ENCODE peak calls at places on chromosomes 7 and 10, in six cellular contexts. One of them, this sample, is unnamed.

GRCh38 chr7:116970148-116970910 is 17.0 kb downstream of the ST7 start:
- DNase-seq in upper lobe of left lung: no peak
- DNase-seq in ovary: no peak
- DNase-seq in MM.1S: peak
- DNase-seq in right lobe of liver: no peak
- DNase-seq in spleen: no peak
- DNase-seq in this sample: no peak

GRCh38 chr7:20016669-20017068 is 200.5 kb downstream of the MACC1 start:
- DNase-seq in upper lobe of left lung: no peak
- DNase-seq in ovary: no peak
- DNase-seq in MM.1S: no peak
- DNase-seq in right lobe of liver: no peak
- DNase-seq in spleen: no peak
- DNase-seq in this sample: no peak

GRCh38 chr7:112204072-112204775 is 2.0 kb downstream of the DOCK4 start:
- DNase-seq in upper lobe of left lung: no peak
- DNase-seq in ovary: no peak
- DNase-seq in MM.1S: no peak
- DNase-seq in right lobe of liver: no peak
- DNase-seq in spleen: no peak
- DNase-seq in this sample: no peak

GRCh38 chr10:80718024-80718423 is 180.3 kb downstream of the SH2D4B start:
- DNase-seq in upper lobe of left lung: no peak
- DNase-seq in ovary: no peak
- DNase-seq in MM.1S: no peak
- DNase-seq in right lobe of liver: no peak
- DNase-seq in spleen: no peak
- DNase-seq in this sample: no peak

GRCh38 chr10:13853854-13854253 is 267.1 kb downstream of the PRPF18 start:
- DNase-seq in upper lobe of left lung: no peak
- DNase-seq in ovary: no peak
- DNase-seq in MM.1S: no peak
- DNase-seq in right lobe of liver: no peak
- DNase-seq in spleen: no peak
- DNase-seq in this sample: no peak

GRCh38 chr10:43905502-43906236 is 257.0 kb upstream of the ZNF32 start:
- DNase-seq in upper lobe of left lung: no peak
- DNase-seq in ovary: peak
- DNase-seq in MM.1S: no peak
- DNase-seq in right lobe of liver: no peak
- DNase-seq in spleen: no peak
- DNase-seq in this sample: no peak

GRCh38 chr10:118290471-118290995 is 51.6 kb downstream of the FAM204A start:
- DNase-seq in upper lobe of left lung: no peak
- DNase-seq in ovary: no peak
- DNase-seq in MM.1S: no peak
- DNase-seq in right lobe of liver: no peak
- DNase-seq in spleen: no peak
- DNase-seq in this sample: no peak

GRCh38 chr7:4235596-4235995 is 446.5 kb upstream of the FOXK1 start:
- DNase-seq in upper lobe of left lung: no peak
- DNase-seq in ovary: no peak
- DNase-seq in MM.1S: no peak
- DNase-seq in right lobe of liver: no peak
- DNase-seq in spleen: no peak
- DNase-seq in this sample: no peak

GRCh38 chr10:132665946-132666732 is 119.8 kb downstream of the NKX6-2 start:
- DNase-seq in upper lobe of left lung: peak
- DNase-seq in ovary: peak
- DNase-seq in MM.1S: no peak
- DNase-seq in right lobe of liver: no peak
- DNase-seq in spleen: peak
- DNase-seq in this sample: peak

DNA sequence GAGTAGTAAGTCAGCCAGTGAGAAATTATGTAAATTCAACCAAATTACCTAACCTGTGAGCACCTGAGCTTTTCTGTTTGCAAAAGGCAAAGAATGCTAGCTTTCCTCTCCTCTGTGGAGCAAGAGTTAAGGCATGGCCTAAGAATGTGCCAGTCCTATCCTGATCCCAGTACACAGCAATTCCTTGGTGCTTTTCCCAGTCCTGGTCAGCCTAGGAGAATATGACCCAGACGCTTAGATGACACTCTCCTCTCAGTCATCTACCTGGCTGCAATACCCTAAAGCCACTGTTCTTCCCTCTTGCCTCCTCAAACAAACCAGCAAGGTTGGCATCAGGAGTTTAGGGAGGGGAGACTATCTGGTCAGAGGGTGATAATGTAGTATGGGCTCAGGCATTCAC is 4.1 kb downstream of the PDLIM1 start:
- DNase-seq in upper lobe of left lung: no peak
- DNase-seq in ovary: no peak
- DNase-seq in MM.1S: no peak
- DNase-seq in right lobe of liver: no peak
- DNase-seq in spleen: no peak
- DNase-seq in this sample: no peak
- H3K4me3 ChIP-seq in upper lobe of left lung: no peak
- H3K4me3 ChIP-seq in ovary: no peak
- H3K4me3 ChIP-seq in MM.1S: no peak
- H3K4me3 ChIP-seq in right lobe of liver: no peak
- H3K4me3 ChIP-seq in spleen: no peak
- H3K4me3 ChIP-seq in this sample: no peak

GRCh38 chr7:5671053-5671452 is 110.4 kb downstream of the RNF216 start:
- DNase-seq in upper lobe of left lung: no peak
- DNase-seq in ovary: no peak
- DNase-seq in MM.1S: no peak
- DNase-seq in right lobe of liver: no peak
- DNase-seq in spleen: no peak
- DNase-seq in this sample: no peak

GRCh38 chr7:5673125-5673524 is 108.3 kb downstream of the RNF216 start:
- DNase-seq in upper lobe of left lung: no peak
- DNase-seq in ovary: peak
- DNase-seq in MM.1S: no peak
- DNase-seq in right lobe of liver: no peak
- DNase-seq in spleen: no peak
- DNase-seq in this sample: no peak

GRCh38 chr7:5667391-5667790 is 114.1 kb downstream of the RNF216 start:
- DNase-seq in upper lobe of left lung: no peak
- DNase-seq in ovary: no peak
- DNase-seq in MM.1S: no peak
- DNase-seq in right lobe of liver: no peak
- DNase-seq in spleen: no peak
- DNase-seq in this sample: no peak

GRCh38 chr7:5672468-5672867 is 109.0 kb downstream of the RNF216 start:
- DNase-seq in upper lobe of left lung: no peak
- DNase-seq in ovary: no peak
- DNase-seq in MM.1S: no peak
- DNase-seq in right lobe of liver: no peak
- DNase-seq in spleen: no peak
- DNase-seq in this sample: no peak

DNA sequence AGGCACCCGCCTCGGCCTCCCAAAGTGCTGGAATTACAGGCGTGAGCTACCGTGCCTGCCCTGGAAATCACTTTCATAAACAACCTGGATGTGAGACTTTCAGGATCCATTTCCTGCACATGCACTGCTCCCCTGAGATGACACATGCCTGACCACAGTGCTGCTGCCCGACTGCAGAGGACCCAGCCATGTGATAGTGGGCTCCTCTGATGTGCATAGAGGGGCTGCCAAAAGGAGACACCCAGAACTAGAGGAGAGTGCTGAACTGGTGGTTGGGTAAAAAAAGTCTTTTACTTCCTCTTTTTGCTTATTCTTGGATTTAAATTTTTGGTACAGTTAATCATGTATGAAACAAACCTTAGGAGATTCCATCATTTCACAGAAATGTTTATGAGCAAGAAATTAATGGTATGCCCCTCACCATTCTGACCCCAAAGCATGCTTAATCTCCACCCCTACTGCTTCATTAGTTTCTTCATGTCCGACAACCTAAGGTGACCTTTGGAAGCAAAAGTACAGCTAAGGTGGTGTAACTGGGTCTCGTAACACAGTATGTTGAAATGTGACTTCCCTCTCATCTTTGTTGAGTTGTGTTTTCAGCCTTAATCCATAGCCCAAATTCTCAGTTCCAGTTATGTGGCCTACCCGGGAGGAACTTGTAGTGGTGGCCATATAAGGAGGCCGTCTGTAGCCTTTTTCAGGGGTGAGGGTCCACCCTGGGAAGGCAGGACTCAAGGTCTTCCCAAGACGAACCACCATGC is 111.1 kb downstream of the RNF216 start:
- DNase-seq in upper lobe of left lung: no peak
- DNase-seq in ovary: no peak
- DNase-seq in MM.1S: no peak
- DNase-seq in right lobe of liver: no peak
- DNase-seq in spleen: peak
- DNase-seq in this sample: peak
- H3K27ac ChIP-seq in upper lobe of left lung: peak
- H3K27ac ChIP-seq in ovary: no peak
- H3K27ac ChIP-seq in MM.1S: no peak
- H3K27ac ChIP-seq in right lobe of liver: peak
- H3K27ac ChIP-seq in spleen: peak
- H3K27ac ChIP-seq in this sample: peak

DNA sequence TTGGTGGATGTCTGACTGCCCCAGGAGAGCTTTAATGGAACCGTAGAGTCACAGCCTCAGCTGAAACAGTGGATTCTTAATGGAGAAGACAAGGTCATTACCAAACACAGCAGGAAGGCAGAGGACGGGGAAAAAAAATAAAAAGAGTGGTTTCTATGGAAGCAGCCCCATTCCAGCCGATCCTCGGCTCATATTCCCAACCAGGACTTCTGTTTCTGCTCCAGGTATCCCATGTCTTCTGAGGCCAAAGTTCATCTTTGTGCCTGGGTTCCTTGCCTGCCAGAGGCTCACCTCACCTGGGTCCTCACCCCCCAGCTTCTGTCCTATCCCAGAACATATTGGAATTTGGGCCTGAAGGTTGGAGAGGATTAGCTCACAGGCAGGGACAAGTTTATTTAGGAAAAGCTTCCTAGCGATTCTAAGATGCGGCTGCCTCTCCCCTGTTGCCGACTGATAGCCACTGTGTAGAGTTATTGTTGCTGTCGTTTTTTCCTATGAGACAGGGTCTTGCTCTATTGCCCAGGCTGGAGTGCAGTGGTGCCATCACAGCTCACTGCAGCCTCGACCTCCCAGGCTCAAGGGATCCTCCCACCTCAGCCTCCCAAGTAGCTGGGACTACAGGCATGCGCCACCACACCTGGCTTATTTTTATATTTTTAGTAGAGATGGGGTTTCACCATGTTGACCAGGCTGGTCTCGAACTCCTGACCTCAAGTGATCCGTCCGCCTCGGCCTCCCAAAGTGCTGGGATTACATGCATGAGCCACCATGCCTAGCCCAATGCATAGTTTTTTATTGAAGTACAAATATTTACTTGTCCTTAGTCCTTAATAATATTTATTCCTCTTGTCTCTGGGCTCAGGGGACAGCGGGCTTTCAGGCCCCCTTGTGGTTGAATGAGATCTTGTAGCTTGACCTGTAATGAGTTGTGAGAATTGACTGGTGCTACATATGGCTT is 15.4 kb downstream of the CCL26 start:
- DNase-seq in upper lobe of left lung: no peak
- DNase-seq in ovary: no peak
- DNase-seq in MM.1S: peak
- DNase-seq in right lobe of liver: no peak
- DNase-seq in spleen: no peak
- DNase-seq in this sample: no peak
- TF ChIP-seq CTCF in upper lobe of left lung: peak
- TF ChIP-seq CTCF in ovary: no peak
- TF ChIP-seq CTCF in MM.1S: peak
- TF ChIP-seq CTCF in right lobe of liver: peak
- TF ChIP-seq CTCF in spleen: peak
- TF ChIP-seq CTCF in this sample: peak

DNA sequence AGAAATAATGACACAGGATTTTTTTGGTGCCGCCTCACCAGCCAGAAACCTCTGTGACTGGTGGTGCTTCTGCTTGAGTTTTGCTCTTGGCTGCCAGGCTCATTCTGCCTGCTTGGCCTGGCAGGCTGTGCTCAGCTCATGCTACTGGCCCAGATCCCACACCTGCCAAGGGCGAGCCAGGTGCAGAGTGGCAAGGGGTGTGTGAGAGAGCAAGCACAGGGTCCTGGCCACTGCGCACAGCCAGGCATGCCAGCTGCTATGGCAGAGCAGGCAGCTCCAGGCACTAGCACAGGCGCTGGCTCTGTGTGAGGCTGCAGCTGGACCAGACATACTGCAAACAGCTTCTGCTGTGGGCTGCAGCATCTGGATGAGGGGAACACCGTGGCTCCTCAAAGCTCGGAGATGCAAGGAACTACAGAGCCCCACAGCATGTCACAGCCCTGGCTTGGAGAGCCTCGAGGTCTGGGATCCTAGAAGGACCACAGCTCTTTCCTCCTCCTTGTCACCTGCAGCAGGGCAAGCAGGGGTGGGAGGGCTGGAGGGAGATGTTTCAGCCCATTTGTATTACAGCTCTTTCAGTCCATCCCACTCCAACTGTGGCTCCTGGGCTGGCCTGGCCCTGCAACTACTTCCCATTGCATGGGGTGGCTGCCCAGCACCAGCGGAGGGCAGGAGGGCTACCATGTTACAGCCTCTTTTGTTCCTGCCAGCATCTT is 313.4 kb upstream of the SEMA3C start:
- DNase-seq in upper lobe of left lung: peak
- DNase-seq in ovary: no peak
- DNase-seq in MM.1S: no peak
- DNase-seq in right lobe of liver: no peak
- DNase-seq in spleen: peak
- DNase-seq in this sample: no peak
- H3K4me3 ChIP-seq in upper lobe of left lung: no peak
- H3K4me3 ChIP-seq in ovary: no peak
- H3K4me3 ChIP-seq in MM.1S: no peak
- H3K4me3 ChIP-seq in right lobe of liver: no peak
- H3K4me3 ChIP-seq in spleen: no peak
- H3K4me3 ChIP-seq in this sample: no peak

DNA sequence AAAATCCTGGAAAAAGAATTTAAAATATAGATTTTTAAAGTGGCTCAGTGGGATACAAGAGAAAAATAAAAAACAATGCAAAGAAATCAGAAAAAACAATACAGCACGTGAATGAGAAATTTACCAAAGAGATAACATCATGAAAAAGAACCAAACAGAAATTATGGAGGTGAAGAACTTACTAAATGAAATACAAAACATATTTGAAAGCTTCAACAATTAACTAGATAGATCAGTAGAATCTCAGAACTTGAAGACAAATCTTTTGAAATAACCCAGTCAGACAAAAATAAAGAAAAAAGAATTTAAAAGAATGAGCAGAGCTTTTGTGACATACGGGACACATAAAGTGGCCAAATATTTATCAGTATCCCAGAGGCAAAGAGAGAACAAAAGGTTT is 71.2 kb upstream of the DIP2C start:
- DNase-seq in upper lobe of left lung: no peak
- DNase-seq in ovary: no peak
- DNase-seq in MM.1S: no peak
- DNase-seq in right lobe of liver: no peak
- DNase-seq in spleen: no peak
- DNase-seq in this sample: no peak
- H3K27ac ChIP-seq in upper lobe of left lung: no peak
- H3K27ac ChIP-seq in ovary: no peak
- H3K27ac ChIP-seq in MM.1S: no peak
- H3K27ac ChIP-seq in right lobe of liver: no peak
- H3K27ac ChIP-seq in spleen: no peak
- H3K27ac ChIP-seq in this sample: no peak

This sample was measured in lower lobe of right lung.